ENCODE peak calls at places on chromosomes 4 and X, in eight cellular contexts. T is hepatocyte, V is BJ, U is mucosa of descending colon, W is OCI-LY7, Q is keratinocyte, F is WERI-Rb-1, L is testis. Z is an unnamed sample.

GRCh38 chr4:73599182-73599581 is 21.1 kb downstream of the RASSF6 start:
- DNase-seq in F (no peak), U (peak; percentile 71), L (no peak), Q (peak; percentile 78), V (no peak), T (peak; percentile 84), W (peak; percentile 65), Z (no peak)

GRCh38 chrX:136587532-136587931 is 55.5 kb downstream of the VGLL1 start:
- DNase-seq in V (no peak), T (no peak), L (no peak), F (no peak), W (no peak), U (no peak), Q (no peak), Z (no peak)

GRCh38 chr4:140103676-140104075 is 50.3 kb downstream of the MAML3 start:
- DNase-seq in L (no peak), F (no peak), W (peak; percentile 18), Q (no peak), U (no peak), T (no peak), V (no peak), Z (no peak)

GRCh38 chr4:8410641-8411271 is 29.8 kb downstream of the ACOX3 start:
- DNase-seq in T (peak; percentile 80), F (peak; percentile 98), U (peak; percentile 75), Q (no peak), W (no peak), V (no peak), L (peak; percentile 77), Z (peak; percentile 36)

GRCh38 chrX:57652705-57653104 is 27.4 kb downstream of the NLRP2B start:
- DNase-seq in W (no peak), F (no peak), U (no peak), V (no peak), T (no peak), Q (no peak), L (no peak), Z (no peak)

GRCh38 chr4:143215873-143216272 is 31.2 kb downstream of the USP38 start:
- DNase-seq in T (no peak), F (no peak), V (no peak), U (no peak), Q (no peak), L (no peak), W (no peak), Z (no peak)

GRCh38 chrX:150543230-150544155 is 24.9 kb upstream of the MTM1 start:
- DNase-seq in Q (no peak), U (no peak), W (no peak), F (peak; percentile 22), T (no peak), V (no peak), L (no peak), Z (peak; percentile 31)

GRCh38 chrX:15515931-15516330 is 15.3 kb downstream of the BMX start:
- DNase-seq in F (no peak), L (no peak), T (no peak), U (no peak), Q (no peak), V (no peak), W (no peak), Z (no peak)

GRCh38 chr4:94403735-94404134 is 48.0 kb upstream of the PDLIM5 start:
- DNase-seq in Q (no peak), F (no peak), V (no peak), T (no peak), W (no peak), U (no peak), L (no peak), Z (no peak)

GRCh38 chrX:109600114-109600710 is 24.8 kb downstream of the KCNE5 start:
- DNase-seq in V (no peak), L (peak; percentile 23), U (no peak), W (no peak), T (peak; percentile 21), F (peak; percentile 46), Q (no peak), Z (peak; percentile 11)

GRCh38 chrX:3362956-3363355 is 16.5 kb upstream of the MXRA5 start:
- DNase-seq in T (no peak), L (no peak), F (no peak), W (no peak), Q (peak; percentile 54), U (no peak), V (no peak), Z (peak; percentile 71)

GRCh38 chr4:151561551-151562256 is 152.7 kb downstream of the FHIP1A start:
- DNase-seq in T (no peak), L (no peak), U (no peak), Q (no peak), F (no peak), W (no peak), V (peak; percentile 57), Z (no peak)

GRCh38 chr4:128468485-128468989 is 180.9 kb upstream of the PGRMC2 start:
- DNase-seq in W (no peak), U (no peak), V (peak; percentile 72), Q (peak; percentile 33), T (peak; percentile 76), L (peak; percentile 73), F (no peak), Z (peak; percentile 80)

GRCh38 chr4:137804906-137805511 is 272.7 kb upstream of the PCDH18 start:
- DNase-seq in Q (no peak), W (no peak), F (no peak), T (no peak), L (no peak), U (no peak), V (no peak), Z (no peak)

GRCh38 chr4:81818385-81818784 is 346.7 kb upstream of the RASGEF1B start:
- DNase-seq in W (no peak), Q (no peak), F (no peak), V (no peak), L (no peak), U (no peak), T (peak; percentile 29), Z (no peak)

GRCh38 chr4:1572521-1572920 is 111.6 kb downstream of the FAM53A start:
- DNase-seq in L (no peak), V (no peak), Q (no peak), U (peak; percentile 18), T (no peak), F (peak; percentile 43), W (no peak), Z (no peak)

GRCh38 chr4:158176108-158176507 is 3.3 kb upstream of the GASK1B start:
- DNase-seq in W (no peak), Q (no peak), L (no peak), F (peak; percentile 48), T (no peak), U (no peak), V (no peak), Z (peak; percentile 92)

GRCh38 chr4:17276821-17277220 is 235.1 kb downstream of the QDPR start:
- DNase-seq in U (no peak), T (no peak), L (peak; percentile 40), Q (no peak), V (no peak), W (no peak), F (no peak), Z (peak; percentile 10)

GRCh38 chrX:114626323-114626722 is 42.4 kb downstream of the HTR2C start:
- DNase-seq in F (no peak), T (peak; percentile 55), L (no peak), U (no peak), Q (no peak), V (no peak), W (no peak), Z (peak; percentile 5)

DNA sequence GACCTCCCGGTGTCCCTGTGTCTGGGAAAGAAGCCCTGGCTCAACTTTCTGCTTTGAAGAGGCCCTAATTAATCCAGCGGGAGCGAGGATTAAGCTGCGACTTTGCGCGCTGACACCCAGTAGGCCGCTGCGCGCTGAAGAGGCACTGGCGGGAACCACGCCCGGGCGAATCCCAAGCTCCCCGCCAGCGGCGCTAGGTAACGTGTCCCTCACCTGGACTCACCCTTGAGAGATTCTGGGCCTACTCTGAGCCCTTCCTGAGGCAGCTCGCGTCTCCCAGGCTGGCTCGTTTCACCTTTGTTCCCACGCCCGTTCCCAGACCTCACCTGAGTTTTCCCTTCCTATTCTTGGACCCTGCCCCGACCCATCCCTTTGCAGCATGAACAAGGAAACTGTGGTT is 616 bp upstream of the KLHL34 start:
- DNase-seq in T (no peak), V (no peak), Q (no peak), F (no peak), L (no peak), U (peak; percentile 76), W (no peak), Z (no peak)
- H3K4me3 ChIP-seq in T (no peak overlapping the region), V (no peak overlapping the region), Q (no peak overlapping the region), F (no peak overlapping the region), L (no peak overlapping the region), U (no peak overlapping the region), W (no peak overlapping the region), Z (no peak overlapping the region)

GRCh38 chr4:44632089-44632488 is 19.3 kb downstream of the YIPF7 start:
- DNase-seq in F (no peak), T (no peak), V (no peak), L (no peak), W (no peak), Q (no peak), U (no peak), Z (no peak)
- TF ChIP-seq CTCF in F (no peak), T (peak; percentile 34), V (no peak), L (no peak), W (peak; percentile 61), Q (peak; percentile 4), U (no peak), Z (no peak)

DNA sequence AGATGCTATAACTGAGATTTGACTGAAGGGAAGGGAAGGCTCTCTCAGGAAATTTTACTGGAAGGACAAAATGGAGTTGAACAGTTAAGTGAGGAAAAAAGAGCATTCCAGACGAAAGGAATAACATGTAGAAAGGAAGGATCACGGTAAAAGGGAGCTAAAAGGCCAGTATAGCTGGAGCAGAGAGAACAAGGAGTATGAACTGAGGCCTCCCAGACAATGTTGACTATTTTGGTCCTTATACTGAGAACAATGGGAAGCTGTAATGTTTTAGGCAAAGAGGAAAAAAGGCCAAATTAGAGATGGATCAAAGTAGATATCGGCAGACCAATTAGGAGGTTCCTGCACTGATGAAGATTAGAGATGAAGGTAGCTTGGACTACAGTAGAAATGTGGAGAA is 26.8 kb upstream of the SCD5 start:
- DNase-seq in T (no peak), Q (no peak), U (no peak), F (no peak), W (no peak), L (no peak), V (no peak), Z (no peak)
- H3K36me3 ChIP-seq in T (peaks cover 7% of the 10 kb centered on the region), Q (peaks cover 31% of the 10 kb centered on the region), U (peaks cover 6% of the 10 kb centered on the region), F (peaks cover 72% of the 10 kb centered on the region), W (peaks cover 89% of the 10 kb centered on the region), L (no peaks in the 10 kb centered on the region), V (peaks cover 21% of the 10 kb centered on the region), Z (peaks cover 82% of the 10 kb centered on the region)

GRCh38 chr4:38858097-38858420 is 1.4 kb upstream of the TLR6 start:
- DNase-seq in F (no peak), T (no peak), U (no peak), W (no peak), L (no peak), V (no peak), Q (no peak), Z (no peak)

GRCh38 chr4:38855466-38855865 is 1.2 kb downstream of the TLR6 start:
- DNase-seq in T (no peak), F (no peak), L (no peak), U (no peak), Q (no peak), W (peak; percentile 37), V (no peak), Z (no peak)

GRCh38 chr4:38857354-38858096 is 908 bp upstream of the TLR6 start:
- DNase-seq in V (peak; percentile 49), T (peak; percentile 46), U (no peak), L (no peak), F (no peak), W (peak; percentile 71), Q (peak; percentile 49), Z (peak; percentile 15)

GRCh38 chr4:38856524-38857337 is at the start of gene TLR6:
- DNase-seq in Q (peak; percentile 40), F (peak; percentile 57), U (no peak), V (no peak), W (peak; percentile 88), T (peak; percentile 84), L (peak; percentile 73), Z (peak; percentile 52)

GRCh38 chr4:38856046-38856445 is 571 bp downstream of the TLR6 start:
- DNase-seq in V (no peak), L (peak; percentile 28), F (no peak), Q (no peak), W (peak; percentile 69), T (no peak), U (no peak), Z (no peak)
- H3K4me3 ChIP-seq in V (no peak overlapping the region), L (no peak overlapping the region), F (no peak overlapping the region), Q (no peak overlapping the region), W (peak overlapping the region; percentile 71), T (no peak overlapping the region), U (no peak overlapping the region), Z (peak overlapping the region; percentile 8)

Z was measured in thyroid gland.